ENCODE peak calls at places on chromosomes 4 and X, in four cellular contexts. B, H, F and Y are unnamed samples.

GRCh38 chr4:137359691-137360315 is 172.5 kb downstream of the PCDH18 start:
- DNase-seq in B (peak; percentile 16), H (no peak), F (no peak), Y (peak; percentile 86)

GRCh38 chr4:177190995-177191568 is 118.6 kb upstream of the NEIL3 start:
- DNase-seq in B (no peak), H (no peak), F (no peak), Y (peak; percentile 7)

GRCh38 chr4:26150948-26151347 is 169.9 kb upstream of the RBPJ start:
- DNase-seq in B (no peak), H (no peak), F (no peak), Y (no peak)

GRCh38 chr4:1669270-1669669 is 14.8 kb downstream of the FAM53A start:
- DNase-seq in B (no peak), H (no peak), F (no peak), Y (no peak)

GRCh38 chrX:40094041-40094899 is 3.5 kb downstream of the BCOR start:
- DNase-seq in B (no peak), H (peak; percentile 90), F (peak; percentile 69), Y (no peak)

GRCh38 chrX:2767631-2768455 is 16.0 kb downstream of the XG start:
- DNase-seq in B (peak; percentile 4), H (peak; percentile 74), F (peak; percentile 72), Y (no peak)

GRCh38 chr4:181662383-181662782 is 580.8 kb upstream of the TENM3 start:
- DNase-seq in B (no peak), H (no peak), F (no peak), Y (no peak)

GRCh38 chr4:57607616-57608150 is 497.5 kb upstream of the IGFBP7 start:
- DNase-seq in B (no peak), H (peak; percentile 64), F (no peak), Y (no peak)

GRCh38 chr4:80336582-80336981 is 1.1 kb downstream of the CFAP299 start:
- DNase-seq in B (no peak), H (peak; percentile 80), F (peak; percentile 51), Y (peak; percentile 4)

GRCh38 chr4:141027421-141027820 is 105.8 kb downstream of the RNF150 start:
- DNase-seq in B (no peak), H (no peak), F (no peak), Y (no peak)

GRCh38 chrX:69221239-69222102 is 56.2 kb upstream of the PJA1 start:
- DNase-seq in B (no peak), H (peak; percentile 50), F (no peak), Y (no peak)
- H3K4me3 ChIP-seq in B (no peak overlapping the region), H (no peak overlapping the region), F (no peak overlapping the region), Y (no peak overlapping the region)

DNA sequence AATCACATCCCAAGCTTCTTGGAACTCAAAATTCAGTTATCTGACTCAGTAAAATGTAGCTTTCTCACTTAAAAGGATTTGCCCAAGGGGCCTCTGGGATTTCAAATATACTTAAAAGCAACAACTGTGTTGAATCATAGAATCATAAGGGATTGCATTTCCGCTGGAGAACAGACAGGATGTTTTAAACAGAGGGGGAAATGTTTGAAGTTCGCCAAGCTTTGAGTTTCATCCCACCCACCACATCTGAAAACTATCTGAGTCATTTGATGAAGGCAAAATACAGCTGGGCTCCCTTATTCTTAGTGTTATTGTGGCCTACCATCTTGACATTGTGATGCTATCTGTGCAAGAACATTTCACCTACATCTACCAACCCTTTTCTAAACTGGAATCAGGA is 73.5 kb downstream of the PPP1R2C start:
- DNase-seq in B (no peak), H (no peak), F (no peak), Y (peak; percentile 12)
- H3K4me3 ChIP-seq in B (no peak overlapping the region), H (no peak overlapping the region), F (no peak overlapping the region), Y (no peak overlapping the region)

GRCh38 chr4:184959309-184959708 is 59.0 kb upstream of the HELT start:
- DNase-seq in B (no peak), H (no peak), F (no peak), Y (no peak)

GRCh38 chr4:184959786-184960185 is 58.5 kb upstream of the HELT start:
- DNase-seq in B (no peak), H (no peak), F (no peak), Y (no peak)

GRCh38 chr4:184958839-184959238 is 59.5 kb upstream of the HELT start:
- DNase-seq in B (no peak), H (no peak), F (no peak), Y (no peak)

GRCh38 chr4:184957451-184958115 is 60.7 kb upstream of the HELT start:
- DNase-seq in B (no peak), H (no peak), F (no peak), Y (no peak)

DNA sequence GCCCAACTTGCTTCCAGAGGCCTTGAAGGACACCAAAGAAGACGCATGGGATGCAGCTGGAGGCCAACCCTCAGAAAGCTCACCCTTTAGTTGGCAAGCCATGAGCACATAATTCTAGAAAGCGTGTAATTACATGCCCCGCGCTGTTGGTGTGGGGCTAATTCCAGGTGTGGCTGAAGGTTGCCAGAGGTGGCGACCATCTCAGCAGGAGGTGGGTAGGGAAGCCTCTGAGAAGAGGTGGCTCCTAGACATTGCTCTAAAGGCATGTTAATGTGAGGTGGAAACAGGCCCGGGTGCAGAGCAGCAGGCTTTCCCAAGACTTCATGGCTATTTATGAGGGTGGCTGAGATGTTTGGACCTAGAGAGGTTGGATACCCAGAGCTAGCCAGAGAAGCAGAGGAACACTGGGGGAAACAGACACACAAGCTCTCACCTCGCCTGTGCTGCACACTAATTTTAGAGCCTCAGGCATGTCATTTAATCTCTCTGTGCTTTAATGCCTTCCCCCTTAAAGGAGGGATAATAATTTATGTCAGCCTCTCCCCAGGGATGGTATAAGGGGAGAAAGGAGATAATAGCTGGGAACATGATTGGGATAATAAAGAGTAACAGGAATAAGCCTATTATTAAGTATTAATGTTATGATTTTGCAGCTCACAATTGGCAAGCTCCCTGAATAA is 60.0 kb upstream of the HELT start:
- DNase-seq in B (no peak), H (no peak), F (no peak), Y (no peak)
- H3K4me3 ChIP-seq in B (no peak overlapping the region), H (no peak overlapping the region), F (no peak overlapping the region), Y (no peak overlapping the region)

DNA sequence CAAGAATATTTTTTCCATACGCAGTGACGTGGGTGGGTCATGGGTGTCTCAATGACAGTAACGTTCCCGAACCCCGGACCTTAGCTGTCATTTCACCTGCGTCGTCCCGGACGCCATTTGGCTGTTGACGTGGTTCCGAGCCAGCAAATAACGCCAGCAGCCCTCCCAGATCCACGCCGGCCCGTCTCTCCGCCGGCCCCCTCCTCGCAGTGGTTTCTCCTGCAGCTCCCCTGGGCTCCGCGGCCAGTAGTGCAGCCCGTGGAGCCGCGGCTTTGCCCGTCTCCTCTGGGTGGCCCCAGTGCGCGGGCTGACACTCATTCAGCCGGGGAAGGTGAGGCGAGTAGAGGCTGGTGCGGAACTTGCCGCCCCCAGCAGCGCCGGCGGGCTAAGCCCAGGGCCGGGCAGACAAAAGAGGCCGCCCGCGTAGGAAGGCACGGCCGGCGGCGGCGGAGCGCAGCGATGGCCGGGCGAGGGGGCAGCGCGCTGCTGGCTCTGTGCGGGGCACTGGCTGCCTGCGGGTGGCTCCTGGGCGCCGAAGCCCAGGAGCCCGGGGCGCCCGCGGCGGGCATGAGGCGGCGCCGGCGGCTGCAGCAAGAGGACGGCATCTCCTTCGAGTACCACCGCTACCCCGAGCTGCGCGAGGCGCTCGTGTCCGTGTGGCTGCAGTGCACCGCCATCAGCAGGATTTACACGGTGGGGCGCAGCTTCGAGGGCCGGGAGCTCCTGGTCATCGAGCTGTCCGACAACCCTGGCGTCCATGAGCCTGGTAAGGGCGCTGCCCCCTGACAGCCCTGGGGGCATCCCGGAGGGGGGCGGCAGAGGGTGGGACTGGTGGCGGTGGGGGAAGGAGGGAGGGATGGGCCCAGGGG is at the start of gene CPE:
- DNase-seq in B (no peak), H (peak; percentile 90), F (peak; percentile 90), Y (no peak)
- H3K4me3 ChIP-seq in B (peak within 1 kb of the TSS; percentile 58), H (peak within 1 kb of the TSS; percentile 83), F (peak within 1 kb of the TSS; percentile 47), Y (peak within 1 kb of the TSS; percentile 47)

GRCh38 chr4:185774815-185775684 is 36.9 kb downstream of the SORBS2 start:
- DNase-seq in B (peak; percentile 23), H (no peak), F (peak; percentile 73), Y (no peak)

GRCh38 chr4:185771696-185772390 is 40.2 kb downstream of the SORBS2 start:
- DNase-seq in B (no peak), H (no peak), F (no peak), Y (no peak)

GRCh38 chr4:185772391-185773093 is 39.5 kb downstream of the SORBS2 start:
- DNase-seq in B (no peak), H (no peak), F (no peak), Y (no peak)

GRCh38 chr4:185774076-185774731 is 37.8 kb downstream of the SORBS2 start:
- DNase-seq in B (no peak), H (no peak), F (no peak), Y (no peak)

DNA sequence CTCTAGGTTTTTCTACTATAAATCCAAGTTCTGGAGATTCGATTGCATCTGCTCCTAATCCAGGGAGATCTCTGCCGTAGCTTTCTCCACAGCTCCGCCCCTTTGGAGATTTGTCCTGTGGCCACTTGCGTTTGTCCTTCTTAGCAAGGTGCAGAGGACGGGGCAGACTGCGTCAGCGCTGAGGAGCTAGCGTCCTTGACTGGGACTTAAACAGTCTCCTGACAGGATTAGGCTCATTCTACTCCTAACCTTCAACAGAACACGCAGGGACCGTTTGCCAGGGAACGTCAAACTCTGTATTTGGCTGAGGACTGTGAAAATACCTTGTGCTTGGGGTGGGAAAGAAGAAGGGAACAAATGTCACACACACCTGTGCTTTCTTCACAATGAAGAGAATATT is 38.6 kb downstream of the SORBS2 start:
- DNase-seq in B (no peak), H (peak; percentile 68), F (peak; percentile 71), Y (no peak)
- H3K4me3 ChIP-seq in B (no peak overlapping the region), H (no peak overlapping the region), F (peak overlapping the region; percentile 37), Y (no peak overlapping the region)

DNA sequence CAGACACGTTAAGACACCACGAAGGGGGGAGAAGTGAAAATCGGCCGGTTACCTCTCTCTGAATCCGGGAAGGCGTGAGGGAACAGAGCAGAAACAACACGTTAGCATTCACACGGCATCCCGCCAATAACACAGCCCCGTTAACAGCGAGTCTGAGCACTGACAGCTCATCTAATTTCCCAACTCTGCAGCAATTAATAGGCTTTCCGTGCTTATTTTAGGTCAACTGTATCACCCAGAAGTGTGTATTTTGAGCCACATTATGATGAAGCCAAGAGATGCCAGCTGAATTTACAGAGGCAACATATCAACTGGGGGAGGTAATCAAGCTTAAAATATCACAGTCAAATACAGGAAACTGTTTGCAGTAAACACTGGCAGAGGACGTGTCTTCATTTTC is 92.6 kb downstream of the NSUN7 start:
- DNase-seq in B (no peak), H (no peak), F (no peak), Y (no peak)
- H3K4me3 ChIP-seq in B (no peak overlapping the region), H (no peak overlapping the region), F (no peak overlapping the region), Y (no peak overlapping the region)

GRCh38 chr4:40200881-40201797 is 4.3 kb downstream of the RHOH start:
- DNase-seq in B (peak; percentile 63), H (no peak), F (no peak), Y (no peak)
- H3K4me3 ChIP-seq in B (no peak overlapping the region), H (no peak overlapping the region), F (peak overlapping the region; percentile 42), Y (no peak overlapping the region)

DNA sequence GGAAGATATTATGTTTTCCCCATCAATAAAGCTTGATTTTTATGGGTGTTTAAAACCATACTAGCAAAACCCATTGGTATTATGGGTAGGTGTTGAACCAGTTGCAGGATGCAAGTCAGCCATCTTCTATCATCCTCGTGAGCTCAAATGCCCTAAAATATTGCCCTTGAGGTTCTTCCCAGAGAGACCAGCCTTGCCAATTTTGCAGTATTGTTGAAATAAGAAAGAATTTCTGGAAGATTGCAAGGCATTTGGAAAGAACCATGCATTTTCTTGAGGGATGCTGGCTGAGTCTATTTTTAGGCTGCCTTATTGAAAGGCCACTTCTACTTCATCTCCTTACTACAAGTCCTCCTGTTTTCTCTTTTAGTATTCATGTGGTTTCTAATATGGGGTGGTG is 60.9 kb upstream of the SOD3 start:
- DNase-seq in B (no peak), H (no peak), F (no peak), Y (no peak)
- H3K4me3 ChIP-seq in B (no peak overlapping the region), H (no peak overlapping the region), F (no peak overlapping the region), Y (no peak overlapping the region)

GRCh38 chr4:61273237-61273636 is 73.1 kb downstream of the ADGRL3 start:
- DNase-seq in B (no peak), H (no peak), F (no peak), Y (no peak)
- H3K4me3 ChIP-seq in B (no peak overlapping the region), H (no peak overlapping the region), F (no peak overlapping the region), Y (no peak overlapping the region)